ENCODE peak calls at places on chromosomes 12 and 14, in four cellular contexts. One of them, this sample, is unnamed.

GRCh38 chr12:64600164-64600561 is 10.1 kb upstream of the RASSF3 start:
- DNase-seq in PC-3: peak; percentile 17
- DNase-seq in K562: no peak
- DNase-seq in astrocyte: no peak
- DNase-seq in this sample: no peak

GRCh38 chr14:92863281-92863680 is 59.7 kb upstream of the CHGA start:
- DNase-seq in PC-3: peak; percentile 21
- DNase-seq in astrocyte: no peak
- DNase-seq in K562: no peak
- DNase-seq in this sample: no peak

GRCh38 chr14:101476931-101477553 is 84.3 kb upstream of the DIO3 start:
- DNase-seq in K562: no peak
- DNase-seq in PC-3: peak; percentile 97
- DNase-seq in astrocyte: no peak
- DNase-seq in this sample: no peak

GRCh38 chr12:32926356-32926755 is 29.8 kb upstream of the PKP2 start:
- DNase-seq in PC-3: no peak
- DNase-seq in K562: no peak
- DNase-seq in astrocyte: no peak
- DNase-seq in this sample: no peak

GRCh38 chr12:71900091-71900490 is 38.6 kb upstream of the TPH2 start:
- DNase-seq in astrocyte: peak; percentile 2
- DNase-seq in PC-3: peak; percentile 53
- DNase-seq in K562: no peak
- DNase-seq in this sample: no peak

GRCh38 chr12:120015313-120015712 is 26.3 kb downstream of the BICDL1 start:
- DNase-seq in PC-3: no peak
- DNase-seq in K562: peak; percentile 14
- DNase-seq in astrocyte: no peak
- DNase-seq in this sample: no peak

GRCh38 chr12:118958520-118958919 is 22.8 kb upstream of the SRRM4 start:
- DNase-seq in astrocyte: no peak
- DNase-seq in K562: no peak
- DNase-seq in PC-3: no peak
- DNase-seq in this sample: no peak

GRCh38 chr12:89875225-89875624 is 166.6 kb upstream of the ATP2B1 start:
- DNase-seq in astrocyte: peak; percentile 35
- DNase-seq in PC-3: no peak
- DNase-seq in K562: no peak
- DNase-seq in this sample: no peak

GRCh38 chr12:29415111-29415510 is 34.1 kb upstream of the ERGIC2 start:
- DNase-seq in astrocyte: peak; percentile 4
- DNase-seq in PC-3: no peak
- DNase-seq in K562: no peak
- DNase-seq in this sample: no peak

GRCh38 chr12:98422809-98423208 is 92.6 kb upstream of the TMPO start:
- DNase-seq in PC-3: peak; percentile 42
- DNase-seq in K562: no peak
- DNase-seq in astrocyte: no peak
- DNase-seq in this sample: no peak

GRCh38 chr12:50505945-50506344 is 1.2 kb downstream of the DIP2B start:
- DNase-seq in K562: no peak
- DNase-seq in astrocyte: no peak
- DNase-seq in PC-3: peak; percentile 28
- DNase-seq in this sample: no peak

GRCh38 chr14:90450151-90450550 is 53.3 kb downstream of the CALM1 start:
- DNase-seq in K562: no peak
- DNase-seq in PC-3: no peak
- DNase-seq in astrocyte: no peak
- DNase-seq in this sample: no peak

GRCh38 chr12:168201-168600 is 45.8 kb downstream of the SLC6A12 start:
- DNase-seq in PC-3: no peak
- DNase-seq in K562: no peak
- DNase-seq in astrocyte: no peak
- DNase-seq in this sample: no peak

GRCh38 chr12:99009654-99010296 is 364.7 kb downstream of the APAF1 start:
- DNase-seq in PC-3: no peak
- DNase-seq in K562: no peak
- DNase-seq in astrocyte: peak; percentile 2
- DNase-seq in this sample: no peak

GRCh38 chr12:18897816-18898215 is 159.9 kb downstream of the CAPZA3 start:
- DNase-seq in astrocyte: no peak
- DNase-seq in K562: no peak
- DNase-seq in PC-3: no peak
- DNase-seq in this sample: no peak

GRCh38 chr14:60265163-60265562 is 16.1 kb downstream of the PPM1A start:
- DNase-seq in K562: no peak
- DNase-seq in astrocyte: no peak
- DNase-seq in PC-3: no peak
- DNase-seq in this sample: no peak

GRCh38 chr14:36524874-36525745 is 5.1 kb upstream of the NKX2-1 start:
- DNase-seq in astrocyte: no peak
- DNase-seq in K562: peak; percentile 49
- DNase-seq in PC-3: peak; percentile 62
- DNase-seq in this sample: peak; percentile 16

GRCh38 chr12:13211191-13211858 is 14.8 kb downstream of the EMP1 start:
- DNase-seq in astrocyte: peak; percentile 76
- DNase-seq in K562: no peak
- DNase-seq in PC-3: peak; percentile 59
- DNase-seq in this sample: no peak

GRCh38 chr12:13210022-13210539 is 13.6 kb downstream of the EMP1 start:
- DNase-seq in PC-3: no peak
- DNase-seq in K562: no peak
- DNase-seq in astrocyte: no peak
- DNase-seq in this sample: no peak

GRCh38 chr12:13211859-13212664 is 15.5 kb downstream of the EMP1 start:
- DNase-seq in astrocyte: peak; percentile 48
- DNase-seq in PC-3: peak; percentile 77
- DNase-seq in K562: peak; percentile 39
- DNase-seq in this sample: peak; percentile 91

GRCh38 chr12:13209279-13210021 is 12.9 kb downstream of the EMP1 start:
- DNase-seq in astrocyte: no peak
- DNase-seq in K562: no peak
- DNase-seq in PC-3: no peak
- DNase-seq in this sample: no peak

GRCh38 chr12:13210543-13211190 is 14.1 kb downstream of the EMP1 start:
- DNase-seq in K562: no peak
- DNase-seq in astrocyte: no peak
- DNase-seq in PC-3: no peak
- DNase-seq in this sample: no peak
- H3K9ac ChIP-seq in K562: no peak overlapping the region
- H3K9ac ChIP-seq in astrocyte: peak overlapping the region; percentile 1
- H3K9ac ChIP-seq in PC-3: no peak overlapping the region
- H3K9ac ChIP-seq in this sample: no peak overlapping the region

GRCh38 chr14:81447018-81447770 is 47.1 kb upstream of the STON2 start:
- DNase-seq in PC-3: no peak
- DNase-seq in K562: no peak
- DNase-seq in astrocyte: no peak
- DNase-seq in this sample: no peak
- H3K4me2 ChIP-seq in PC-3: no peak overlapping the region
- H3K4me2 ChIP-seq in K562: no peak overlapping the region
- H3K4me2 ChIP-seq in astrocyte: no peak overlapping the region
- H3K4me2 ChIP-seq in this sample: no peak overlapping the region

GRCh38 chr14:31881531-31882310 is 195.4 kb upstream of the ARHGAP5 start:
- DNase-seq in K562: no peak
- DNase-seq in astrocyte: peak; percentile 26
- DNase-seq in PC-3: peak; percentile 15
- DNase-seq in this sample: no peak

GRCh38 chr14:31879661-31880348 is 197.3 kb upstream of the ARHGAP5 start:
- DNase-seq in K562: no peak
- DNase-seq in astrocyte: no peak
- DNase-seq in PC-3: no peak
- DNase-seq in this sample: no peak

GRCh38 chr14:31877333-31877798 is 199.7 kb upstream of the ARHGAP5 start:
- DNase-seq in astrocyte: peak; percentile 16
- DNase-seq in PC-3: no peak
- DNase-seq in K562: no peak
- DNase-seq in this sample: no peak

GRCh38 chr14:31884238-31884637 is 192.9 kb upstream of the ARHGAP5 start:
- DNase-seq in K562: no peak
- DNase-seq in PC-3: no peak
- DNase-seq in astrocyte: no peak
- DNase-seq in this sample: peak; percentile 80

DNA sequence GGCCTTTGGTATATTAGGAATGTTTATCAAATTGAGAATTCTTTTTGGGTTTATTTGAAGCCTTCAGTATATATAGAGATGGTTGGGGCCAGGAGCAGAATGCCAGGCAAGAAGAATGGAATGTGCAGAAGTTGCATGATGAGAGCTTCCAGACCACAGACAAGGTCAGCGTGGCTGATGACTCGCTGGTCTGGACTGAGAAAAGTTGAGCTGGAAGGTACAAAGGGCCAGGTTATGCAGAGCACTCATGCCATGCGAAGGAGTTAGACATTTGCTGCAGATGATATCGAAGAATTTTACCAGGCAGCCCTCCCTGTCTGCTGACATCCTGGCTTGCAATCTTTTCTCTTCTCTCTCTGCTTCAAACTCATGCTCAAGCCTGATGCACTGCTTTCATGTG is 196.2 kb upstream of the ARHGAP5 start:
- DNase-seq in astrocyte: peak; percentile 95
- DNase-seq in K562: no peak
- DNase-seq in PC-3: peak; percentile 84
- DNase-seq in this sample: peak; percentile 62
- H3K9ac ChIP-seq in astrocyte: peak overlapping the region; percentile 50
- H3K9ac ChIP-seq in K562: no peak overlapping the region
- H3K9ac ChIP-seq in PC-3: no peak overlapping the region
- H3K9ac ChIP-seq in this sample: no peak overlapping the region

DNA sequence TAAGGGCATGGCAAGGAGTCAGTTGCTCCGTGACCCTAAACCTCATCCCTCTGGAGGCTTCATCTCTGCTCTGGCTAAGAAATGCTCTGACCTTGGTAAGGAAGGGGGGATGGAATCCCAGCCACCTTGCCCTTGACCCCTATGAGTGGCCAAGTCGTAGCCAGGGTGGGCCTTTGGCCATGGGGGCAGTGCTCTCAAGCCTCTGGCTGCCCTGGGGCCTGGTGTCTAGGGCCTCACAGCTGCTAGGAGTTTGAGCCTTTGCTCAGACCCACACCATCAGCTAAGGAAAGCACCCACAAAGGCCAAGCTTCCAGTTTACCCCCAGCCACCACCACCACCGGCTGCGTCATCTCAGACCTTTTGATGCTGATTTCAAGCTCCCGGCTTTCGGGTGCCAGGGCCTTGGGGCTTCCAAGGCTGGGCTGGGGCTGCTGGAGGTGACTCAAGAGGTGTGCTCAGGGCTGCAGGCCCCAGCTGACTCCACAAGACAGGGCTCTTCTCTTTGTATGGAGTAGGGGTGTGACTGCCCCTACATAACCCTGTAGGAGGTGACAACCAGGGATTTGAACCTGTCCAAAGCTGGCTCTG is 3.7 kb downstream of the ASB2 start:
- DNase-seq in astrocyte: no peak
- DNase-seq in K562: no peak
- DNase-seq in PC-3: no peak
- DNase-seq in this sample: no peak
- H3K4me2 ChIP-seq in astrocyte: no peak overlapping the region
- H3K4me2 ChIP-seq in K562: no peak overlapping the region
- H3K4me2 ChIP-seq in PC-3: no peak overlapping the region
- H3K4me2 ChIP-seq in this sample: no peak overlapping the region

GRCh38 chr14:23377201-23377550 is 330 bp downstream of the CMTM5 start:
- DNase-seq in PC-3: no peak
- DNase-seq in astrocyte: no peak
- DNase-seq in K562: no peak
- DNase-seq in this sample: no peak
- H3K9ac ChIP-seq in PC-3: no peak overlapping the region
- H3K9ac ChIP-seq in astrocyte: no peak overlapping the region
- H3K9ac ChIP-seq in K562: no peak overlapping the region
- H3K9ac ChIP-seq in this sample: no peak overlapping the region

GRCh38 chr12:26874501-26875296 is 41.7 kb upstream of the ITPR2 start:
- DNase-seq in K562: no peak
- DNase-seq in PC-3: no peak
- DNase-seq in astrocyte: no peak
- DNase-seq in this sample: no peak

GRCh38 chr12:26880625-26881024 is 47.6 kb upstream of the ITPR2 start:
- DNase-seq in PC-3: no peak
- DNase-seq in astrocyte: no peak
- DNase-seq in K562: no peak
- DNase-seq in this sample: no peak

DNA sequence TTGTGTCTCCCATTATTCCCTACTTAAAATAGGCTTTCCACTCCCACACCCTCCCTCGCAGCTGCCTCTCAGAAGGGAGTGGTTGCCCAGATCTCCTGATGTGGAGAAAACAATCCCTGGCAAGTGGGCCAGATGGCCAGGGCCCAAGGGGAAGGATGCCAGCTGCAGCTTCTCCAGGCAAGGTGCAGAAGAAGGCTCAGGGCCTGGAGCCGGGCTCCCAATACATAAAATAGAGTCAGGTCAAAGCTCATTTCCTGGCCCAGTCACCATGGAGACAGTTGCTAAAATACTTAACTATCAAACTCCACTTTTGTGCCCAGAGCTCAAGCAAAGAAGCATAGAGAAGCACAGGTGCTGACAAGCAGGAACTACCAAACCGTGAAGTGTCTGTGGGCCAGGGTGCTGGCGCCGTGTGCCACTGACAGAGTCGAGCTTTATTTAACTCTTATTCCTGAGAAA is 45.7 kb upstream of the ITPR2 start:
- DNase-seq in PC-3: no peak
- DNase-seq in astrocyte: peak; percentile 11
- DNase-seq in K562: no peak
- DNase-seq in this sample: no peak
- H3K4me2 ChIP-seq in PC-3: no peak overlapping the region
- H3K4me2 ChIP-seq in astrocyte: no peak overlapping the region
- H3K4me2 ChIP-seq in K562: no peak overlapping the region
- H3K4me2 ChIP-seq in this sample: no peak overlapping the region

GRCh38 chr12:15629108-15629507 is 160.1 kb downstream of the EPS8 start:
- DNase-seq in astrocyte: peak; percentile 97
- DNase-seq in K562: no peak
- DNase-seq in PC-3: peak; percentile 90
- DNase-seq in this sample: peak; percentile 46
- H3K9ac ChIP-seq in astrocyte: peak overlapping the region; percentile 85
- H3K9ac ChIP-seq in K562: no peak overlapping the region
- H3K9ac ChIP-seq in PC-3: peak overlapping the region; percentile 99
- H3K9ac ChIP-seq in this sample: no peak overlapping the region

DNA sequence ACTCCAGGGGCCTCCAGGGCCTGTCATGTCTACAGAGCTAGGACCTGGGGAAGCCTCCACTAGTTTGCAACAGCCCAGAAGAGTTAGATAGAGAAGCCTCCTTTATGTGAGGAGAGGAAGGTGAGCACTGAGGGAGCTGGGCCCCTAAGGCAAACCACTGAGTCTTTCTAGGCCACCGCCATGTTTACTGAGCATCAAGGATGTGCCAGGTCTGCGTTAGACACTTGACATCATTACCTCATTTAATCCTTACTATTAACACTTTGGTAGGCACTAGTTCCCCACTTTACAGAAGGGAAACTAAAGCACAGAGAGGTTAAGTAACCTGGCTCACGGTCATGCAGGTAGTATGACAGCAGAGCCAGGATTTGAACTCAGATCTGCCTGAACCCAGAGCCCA is 12.9 kb downstream of the CTDSP2 start:
- DNase-seq in PC-3: no peak
- DNase-seq in astrocyte: no peak
- DNase-seq in K562: no peak
- DNase-seq in this sample: no peak
- H3K4me2 ChIP-seq in PC-3: no peak overlapping the region
- H3K4me2 ChIP-seq in astrocyte: no peak overlapping the region
- H3K4me2 ChIP-seq in K562: no peak overlapping the region
- H3K4me2 ChIP-seq in this sample: no peak overlapping the region